ENCODE peak calls at places on chromosomes 4 and X, in five cellular contexts. One of them, this sample, is unnamed.

GRCh38 chr4:7956306-7957112 is 16.8 kb upstream of the AFAP1 start:
- DNase-seq in pancreas: no peak
- DNase-seq in AG04449: no peak
- DNase-seq in MCF 10A: peak; percentile 96
- DNase-seq in IMR-90: peak; percentile 80
- DNase-seq in this sample: peak; percentile 86

GRCh38 chr4:30536231-30536630 is 183.9 kb upstream of the PCDH7 start:
- DNase-seq in pancreas: no peak
- DNase-seq in AG04449: no peak
- DNase-seq in MCF 10A: peak; percentile 36
- DNase-seq in IMR-90: peak; percentile 0
- DNase-seq in this sample: peak; percentile 21

GRCh38 chr4:190014771-190015537 is 12.1 kb downstream of the FRG2 start:
- DNase-seq in pancreas: no peak
- DNase-seq in AG04449: no peak
- DNase-seq in MCF 10A: no peak
- DNase-seq in IMR-90: no peak
- DNase-seq in this sample: no peak

GRCh38 chr4:116401293-116401692 is 684.1 kb downstream of the TRAM1L1 start:
- DNase-seq in pancreas: no peak
- DNase-seq in AG04449: no peak
- DNase-seq in MCF 10A: no peak
- DNase-seq in IMR-90: no peak
- DNase-seq in this sample: no peak

GRCh38 chr4:144754562-144755410 is 108.8 kb downstream of the HHIP start:
- DNase-seq in pancreas: no peak
- DNase-seq in AG04449: no peak
- DNase-seq in MCF 10A: peak; percentile 35
- DNase-seq in IMR-90: peak; percentile 49
- DNase-seq in this sample: peak; percentile 50

GRCh38 chr4:1727117-1728031 is 6.1 kb downstream of the TACC3 start:
- DNase-seq in pancreas: peak; percentile 60
- DNase-seq in AG04449: no peak
- DNase-seq in MCF 10A: peak; percentile 95
- DNase-seq in IMR-90: peak; percentile 75
- DNase-seq in this sample: peak; percentile 89

GRCh38 chr4:180106122-180106521 is 2137.1 kb upstream of the TENM3 start:
- DNase-seq in pancreas: no peak
- DNase-seq in AG04449: no peak
- DNase-seq in MCF 10A: peak; percentile 73
- DNase-seq in IMR-90: peak; percentile 23
- DNase-seq in this sample: peak; percentile 26

GRCh38 chrX:99095965-99096364 is 1314.1 kb downstream of the PCDH19 start:
- DNase-seq in pancreas: no peak
- DNase-seq in AG04449: no peak
- DNase-seq in MCF 10A: no peak
- DNase-seq in IMR-90: no peak
- DNase-seq in this sample: no peak

GRCh38 chrX:103210056-103210455 is 4.9 kb upstream of the BEX4 start:
- DNase-seq in pancreas: no peak
- DNase-seq in AG04449: no peak
- DNase-seq in MCF 10A: peak; percentile 51
- DNase-seq in IMR-90: no peak
- DNase-seq in this sample: no peak

GRCh38 chrX:153725039-153725831 is 579 bp downstream of the ABCD1 start:
- DNase-seq in pancreas: no peak
- DNase-seq in AG04449: no peak
- DNase-seq in MCF 10A: no peak
- DNase-seq in IMR-90: no peak
- DNase-seq in this sample: peak; percentile 19

GRCh38 chr4:154160925-154161324 is 330.7 kb downstream of the DCHS2 start:
- DNase-seq in pancreas: no peak
- DNase-seq in AG04449: no peak
- DNase-seq in MCF 10A: no peak
- DNase-seq in IMR-90: no peak
- DNase-seq in this sample: no peak

GRCh38 chr4:105060628-105061027 is 86.0 kb upstream of the TET2 start:
- DNase-seq in pancreas: no peak
- DNase-seq in AG04449: no peak
- DNase-seq in MCF 10A: peak; percentile 25
- DNase-seq in IMR-90: peak; percentile 31
- DNase-seq in this sample: peak; percentile 68

GRCh38 chrX:104195013-104195412 is 28.8 kb downstream of the FAM199X start:
- DNase-seq in pancreas: no peak
- DNase-seq in AG04449: no peak
- DNase-seq in MCF 10A: no peak
- DNase-seq in IMR-90: no peak
- DNase-seq in this sample: no peak

GRCh38 chr4:56215901-56216300 is 171.4 kb downstream of the AASDH start:
- DNase-seq in pancreas: no peak
- DNase-seq in AG04449: no peak
- DNase-seq in MCF 10A: peak; percentile 73
- DNase-seq in IMR-90: peak; percentile 7
- DNase-seq in this sample: peak; percentile 72

GRCh38 chr4:109640644-109641043 is 62.6 kb downstream of the CASP6 start:
- DNase-seq in pancreas: no peak
- DNase-seq in AG04449: no peak
- DNase-seq in MCF 10A: no peak
- DNase-seq in IMR-90: no peak
- DNase-seq in this sample: no peak

GRCh38 chrX:134144231-134144630 is 92.8 kb upstream of the CCDC160 start:
- DNase-seq in pancreas: no peak
- DNase-seq in AG04449: no peak
- DNase-seq in MCF 10A: peak; percentile 36
- DNase-seq in IMR-90: peak; percentile 1
- DNase-seq in this sample: peak; percentile 51

GRCh38 chr4:143393195-143393594 is 56.5 kb downstream of the GAB1 start:
- DNase-seq in pancreas: no peak
- DNase-seq in AG04449: no peak
- DNase-seq in MCF 10A: no peak
- DNase-seq in IMR-90: no peak
- DNase-seq in this sample: no peak

GRCh38 chr4:76256032-76256431 is 4.5 kb downstream of the FAM47E start:
- DNase-seq in pancreas: no peak
- DNase-seq in AG04449: no peak
- DNase-seq in MCF 10A: no peak
- DNase-seq in IMR-90: no peak
- DNase-seq in this sample: no peak

GRCh38 chr4:118337954-118338353 is 14.8 kb downstream of the PRSS12 start:
- DNase-seq in pancreas: no peak
- DNase-seq in AG04449: no peak
- DNase-seq in MCF 10A: no peak
- DNase-seq in IMR-90: peak; percentile 36
- DNase-seq in this sample: peak; percentile 23

GRCh38 chr4:170386974-170387373 is 297.2 kb upstream of the AADAT start:
- DNase-seq in pancreas: no peak
- DNase-seq in AG04449: peak; percentile 91
- DNase-seq in MCF 10A: no peak
- DNase-seq in IMR-90: peak; percentile 46
- DNase-seq in this sample: no peak

GRCh38 chrX:82961129-82961528 is 547.0 kb upstream of the POU3F4 start:
- DNase-seq in pancreas: no peak
- DNase-seq in AG04449: no peak
- DNase-seq in MCF 10A: peak; percentile 19
- DNase-seq in IMR-90: no peak
- DNase-seq in this sample: peak; percentile 26

GRCh38 chr4:121209171-121209570 is 45.0 kb upstream of the TNIP3 start:
- DNase-seq in pancreas: no peak
- DNase-seq in AG04449: no peak
- DNase-seq in MCF 10A: no peak
- DNase-seq in IMR-90: no peak
- DNase-seq in this sample: no peak

GRCh38 chr4:105637409-105638258 is 70.9 kb downstream of the INTS12 start:
- DNase-seq in pancreas: peak; percentile 62
- DNase-seq in AG04449: no peak
- DNase-seq in MCF 10A: peak; percentile 40
- DNase-seq in IMR-90: peak; percentile 3
- DNase-seq in this sample: no peak

GRCh38 chr4:26330186-26330787 is 9.5 kb downstream of the RBPJ start:
- DNase-seq in pancreas: no peak
- DNase-seq in AG04449: no peak
- DNase-seq in MCF 10A: peak; percentile 69
- DNase-seq in IMR-90: peak; percentile 68
- DNase-seq in this sample: peak; percentile 75

GRCh38 chr4:5037553-5038551 is 13.4 kb upstream of the STK32B start:
- DNase-seq in pancreas: no peak
- DNase-seq in AG04449: peak; percentile 96
- DNase-seq in MCF 10A: peak; percentile 93
- DNase-seq in IMR-90: peak; percentile 99
- DNase-seq in this sample: peak; percentile 94

GRCh38 chrX:71626576-71626975 is 8.3 kb upstream of the CXCR3 start:
- DNase-seq in pancreas: no peak
- DNase-seq in AG04449: no peak
- DNase-seq in MCF 10A: peak; percentile 12
- DNase-seq in IMR-90: no peak
- DNase-seq in this sample: no peak

GRCh38 chr4:86594559-86595425 is 677 bp downstream of the PTPN13 start:
- DNase-seq in pancreas: peak; percentile 35
- DNase-seq in AG04449: peak; percentile 90
- DNase-seq in MCF 10A: peak; percentile 71
- DNase-seq in IMR-90: peak; percentile 84
- DNase-seq in this sample: peak; percentile 53
- TF ChIP-seq CTCF in pancreas: no peak
- TF ChIP-seq CTCF in AG04449: peak; percentile 11
- TF ChIP-seq CTCF in MCF 10A: no peak
- TF ChIP-seq CTCF in IMR-90: peak; percentile 30
- TF ChIP-seq CTCF in this sample: peak; percentile 9

GRCh38 chr4:188246488-188246887 is 107.2 kb downstream of the TRIML1 start:
- DNase-seq in pancreas: no peak
- DNase-seq in AG04449: no peak
- DNase-seq in MCF 10A: peak; percentile 31
- DNase-seq in IMR-90: peak; percentile 25
- DNase-seq in this sample: peak; percentile 21
- TF ChIP-seq CTCF in pancreas: no peak
- TF ChIP-seq CTCF in AG04449: no peak
- TF ChIP-seq CTCF in MCF 10A: no peak
- TF ChIP-seq CTCF in IMR-90: peak; percentile 22
- TF ChIP-seq CTCF in this sample: peak; percentile 31

GRCh38 chr4:174826660-174827059 is 2.4 kb downstream of the GLRA3 start:
- DNase-seq in pancreas: no peak
- DNase-seq in AG04449: no peak
- DNase-seq in MCF 10A: no peak
- DNase-seq in IMR-90: no peak
- DNase-seq in this sample: no peak
- TF ChIP-seq CTCF in pancreas: no peak
- TF ChIP-seq CTCF in AG04449: no peak
- TF ChIP-seq CTCF in MCF 10A: no peak
- TF ChIP-seq CTCF in IMR-90: no peak
- TF ChIP-seq CTCF in this sample: peak; percentile 49

GRCh38 chr4:104015680-104016079 is 295.9 kb upstream of the TACR3 start:
- DNase-seq in pancreas: no peak
- DNase-seq in AG04449: no peak
- DNase-seq in MCF 10A: peak; percentile 38
- DNase-seq in IMR-90: no peak
- DNase-seq in this sample: peak; percentile 30
- TF ChIP-seq CTCF in pancreas: no peak
- TF ChIP-seq CTCF in AG04449: no peak
- TF ChIP-seq CTCF in MCF 10A: peak; percentile 33
- TF ChIP-seq CTCF in IMR-90: no peak
- TF ChIP-seq CTCF in this sample: peak; percentile 55

DNA sequence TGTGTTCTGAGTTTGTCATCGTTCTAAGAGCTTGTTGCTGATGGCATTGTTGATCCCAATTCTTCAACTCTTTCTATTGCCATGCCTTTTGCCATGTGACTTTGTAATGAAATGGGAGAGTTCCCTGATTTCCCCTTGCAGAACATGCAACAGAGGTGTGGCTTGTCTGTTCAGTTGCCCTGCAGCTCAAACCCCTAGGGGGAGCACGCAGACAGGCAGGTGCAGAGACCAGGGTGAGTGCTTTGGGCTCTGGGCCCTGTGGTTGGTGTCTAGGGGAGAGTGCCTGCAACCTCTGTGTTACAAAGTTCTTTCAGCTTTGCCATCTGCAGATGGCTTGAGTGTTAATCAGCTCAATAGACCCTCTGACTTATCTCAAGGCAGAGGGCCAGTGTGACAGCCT is 332.7 kb downstream of the MID1IP1 start:
- DNase-seq in pancreas: no peak
- DNase-seq in AG04449: no peak
- DNase-seq in MCF 10A: peak; percentile 6
- DNase-seq in IMR-90: no peak
- DNase-seq in this sample: peak; percentile 37
- TF ChIP-seq CTCF in pancreas: no peak
- TF ChIP-seq CTCF in AG04449: no peak
- TF ChIP-seq CTCF in MCF 10A: no peak
- TF ChIP-seq CTCF in IMR-90: no peak
- TF ChIP-seq CTCF in this sample: peak; percentile 58

GRCh38 chr4:72948080-72948479 is 121.4 kb downstream of the COX18 start:
- DNase-seq in pancreas: no peak
- DNase-seq in AG04449: no peak
- DNase-seq in MCF 10A: no peak
- DNase-seq in IMR-90: no peak
- DNase-seq in this sample: no peak

GRCh38 chr4:72945719-72946336 is 123.7 kb downstream of the COX18 start:
- DNase-seq in pancreas: no peak
- DNase-seq in AG04449: no peak
- DNase-seq in MCF 10A: no peak
- DNase-seq in IMR-90: no peak
- DNase-seq in this sample: no peak

GRCh38 chr4:72951628-72952027 is 117.9 kb downstream of the COX18 start:
- DNase-seq in pancreas: no peak
- DNase-seq in AG04449: no peak
- DNase-seq in MCF 10A: peak; percentile 45
- DNase-seq in IMR-90: no peak
- DNase-seq in this sample: peak; percentile 91

GRCh38 chr4:72954811-72955210 is 114.7 kb downstream of the COX18 start:
- DNase-seq in pancreas: no peak
- DNase-seq in AG04449: no peak
- DNase-seq in MCF 10A: no peak
- DNase-seq in IMR-90: no peak
- DNase-seq in this sample: no peak

GRCh38 chr4:72951147-72951546 is 118.4 kb downstream of the COX18 start:
- DNase-seq in pancreas: no peak
- DNase-seq in AG04449: no peak
- DNase-seq in MCF 10A: no peak
- DNase-seq in IMR-90: no peak
- DNase-seq in this sample: peak; percentile 42
- TF ChIP-seq CTCF in pancreas: no peak
- TF ChIP-seq CTCF in AG04449: no peak
- TF ChIP-seq CTCF in MCF 10A: no peak
- TF ChIP-seq CTCF in IMR-90: peak; percentile 16
- TF ChIP-seq CTCF in this sample: peak; percentile 53

This sample was measured in PC-3.